ENCODE peak calls at places on chromosomes 5 and 9, in ten cellular contexts. One of them, this sample, is unnamed.
A peak's percentile ranks its signal among the peaks of the same experiment; 100 is the strongest.

GRCh38 chr5:98292496-98292895 is 481.0 kb upstream of the RGMB start:
- DNase-seq in CD8-positive, alpha-beta T cell: no peak
- DNase-seq in NCI-H1694: no peak
- DNase-seq in EL: peak; percentile 10
- DNase-seq in GM03348: no peak
- DNase-seq in tibial nerve: no peak
- DNase-seq in GM04503: no peak
- DNase-seq in PC-9: no peak
- DNase-seq in GM10248: no peak
- DNase-seq in GM04504: no peak
- DNase-seq in this sample: no peak

GRCh38 chr9:26768196-26768595 is 124.4 kb downstream of the CAAP1 start:
- DNase-seq in GM04503: no peak
- DNase-seq in EL: no peak
- DNase-seq in GM04504: no peak
- DNase-seq in CD8-positive, alpha-beta T cell: no peak
- DNase-seq in PC-9: no peak
- DNase-seq in NCI-H1694: no peak
- DNase-seq in GM03348: no peak
- DNase-seq in GM10248: no peak
- DNase-seq in tibial nerve: no peak
- DNase-seq in this sample: no peak

GRCh38 chr5:72138943-72139467 is 31.7 kb downstream of the MAP1B start:
- DNase-seq in GM04503: peak; percentile 84
- DNase-seq in CD8-positive, alpha-beta T cell: no peak
- DNase-seq in NCI-H1694: no peak
- DNase-seq in tibial nerve: no peak
- DNase-seq in GM04504: peak; percentile 79
- DNase-seq in GM10248: no peak
- DNase-seq in GM03348: peak; percentile 62
- DNase-seq in EL: peak; percentile 92
- DNase-seq in PC-9: no peak
- DNase-seq in this sample: no peak

GRCh38 chr5:71887680-71888079 is 168.6 kb downstream of the CARTPT start:
- DNase-seq in GM04503: no peak
- DNase-seq in tibial nerve: no peak
- DNase-seq in EL: peak; percentile 83
- DNase-seq in GM04504: no peak
- DNase-seq in CD8-positive, alpha-beta T cell: no peak
- DNase-seq in PC-9: peak; percentile 84
- DNase-seq in GM10248: peak; percentile 74
- DNase-seq in NCI-H1694: no peak
- DNase-seq in GM03348: peak; percentile 80
- DNase-seq in this sample: peak; percentile 57

GRCh38 chr9:123795336-123795735 is 134.6 kb downstream of the DENND1A start:
- DNase-seq in NCI-H1694: no peak
- DNase-seq in GM04503: no peak
- DNase-seq in GM10248: no peak
- DNase-seq in PC-9: no peak
- DNase-seq in GM03348: no peak
- DNase-seq in GM04504: no peak
- DNase-seq in tibial nerve: no peak
- DNase-seq in CD8-positive, alpha-beta T cell: no peak
- DNase-seq in EL: no peak
- DNase-seq in this sample: no peak

GRCh38 chr9:104993291-104993963 is 65.5 kb upstream of the ABCA1 start:
- DNase-seq in CD8-positive, alpha-beta T cell: peak; percentile 14
- DNase-seq in GM04504: no peak
- DNase-seq in GM04503: peak; percentile 59
- DNase-seq in tibial nerve: peak; percentile 65
- DNase-seq in NCI-H1694: no peak
- DNase-seq in PC-9: peak; percentile 82
- DNase-seq in GM10248: no peak
- DNase-seq in EL: peak; percentile 76
- DNase-seq in GM03348: peak; percentile 59
- DNase-seq in this sample: peak; percentile 42

GRCh38 chr5:39176740-39177628 is 42.4 kb downstream of the FYB1 start:
- DNase-seq in GM03348: no peak
- DNase-seq in NCI-H1694: no peak
- DNase-seq in tibial nerve: no peak
- DNase-seq in CD8-positive, alpha-beta T cell: peak; percentile 61
- DNase-seq in GM10248: no peak
- DNase-seq in EL: no peak
- DNase-seq in PC-9: no peak
- DNase-seq in GM04504: no peak
- DNase-seq in GM04503: no peak
- DNase-seq in this sample: peak; percentile 78

GRCh38 chr5:97067296-97067695 is 75.1 kb downstream of the LIX1 start:
- DNase-seq in CD8-positive, alpha-beta T cell: no peak
- DNase-seq in GM04504: no peak
- DNase-seq in GM03348: no peak
- DNase-seq in tibial nerve: no peak
- DNase-seq in EL: no peak
- DNase-seq in GM04503: no peak
- DNase-seq in NCI-H1694: no peak
- DNase-seq in GM10248: no peak
- DNase-seq in PC-9: no peak
- DNase-seq in this sample: no peak

GRCh38 chr5:104400941-104401340 is 838.4 kb upstream of the NUDT12 start:
- DNase-seq in tibial nerve: no peak
- DNase-seq in EL: no peak
- DNase-seq in CD8-positive, alpha-beta T cell: no peak
- DNase-seq in GM10248: no peak
- DNase-seq in GM04504: no peak
- DNase-seq in NCI-H1694: no peak
- DNase-seq in GM04503: no peak
- DNase-seq in PC-9: no peak
- DNase-seq in GM03348: no peak
- DNase-seq in this sample: no peak